ENCODE peak calls at places on chromosomes 2 and 18, in seven cellular contexts. One of them, this sample, is unnamed.

GRCh38 chr18:59823611-59824195 is 76.1 kb upstream of the PMAIP1 start:
- DNase-seq in HCT116: peak; percentile 67
- DNase-seq in K562: peak; percentile 34
- DNase-seq in H1: peak; percentile 41
- DNase-seq in GM12878: no peak
- DNase-seq in SK-N-SH: peak; percentile 64
- DNase-seq in HepG2: peak; percentile 60
- DNase-seq in this sample: peak; percentile 76

GRCh38 chr18:61845212-61845611 is 47.6 kb downstream of the RNF152 start:
- DNase-seq in HCT116: no peak
- DNase-seq in K562: no peak
- DNase-seq in H1: no peak
- DNase-seq in GM12878: no peak
- DNase-seq in SK-N-SH: no peak
- DNase-seq in HepG2: no peak
- DNase-seq in this sample: no peak

GRCh38 chr2:43082111-43082877 is 144.1 kb downstream of the ZFP36L2 start:
- DNase-seq in HCT116: no peak
- DNase-seq in K562: no peak
- DNase-seq in H1: no peak
- DNase-seq in GM12878: no peak
- DNase-seq in SK-N-SH: peak; percentile 96
- DNase-seq in HepG2: no peak
- DNase-seq in this sample: no peak

GRCh38 chr2:69358914-69359313 is 28.1 kb downstream of the GFPT1 start:
- DNase-seq in HCT116: no peak
- DNase-seq in K562: no peak
- DNase-seq in H1: no peak
- DNase-seq in GM12878: no peak
- DNase-seq in SK-N-SH: no peak
- DNase-seq in HepG2: no peak
- DNase-seq in this sample: no peak

GRCh38 chr2:118224144-118224887 is 136.0 kb downstream of the INSIG2 start:
- DNase-seq in HCT116: no peak
- DNase-seq in K562: no peak
- DNase-seq in H1: no peak
- DNase-seq in GM12878: no peak
- DNase-seq in SK-N-SH: peak; percentile 50
- DNase-seq in HepG2: no peak
- DNase-seq in this sample: no peak

GRCh38 chr18:47729356-47729755 is 201.1 kb downstream of the SMAD2 start:
- DNase-seq in HCT116: no peak
- DNase-seq in K562: no peak
- DNase-seq in H1: no peak
- DNase-seq in GM12878: no peak
- DNase-seq in SK-N-SH: no peak
- DNase-seq in HepG2: no peak
- DNase-seq in this sample: no peak

GRCh38 chr2:116719841-116720240 is 1094.7 kb upstream of the DDX18 start:
- DNase-seq in HCT116: no peak
- DNase-seq in K562: no peak
- DNase-seq in H1: no peak
- DNase-seq in GM12878: no peak
- DNase-seq in SK-N-SH: no peak
- DNase-seq in HepG2: no peak
- DNase-seq in this sample: peak; percentile 11

GRCh38 chr2:73249636-73250035 is 15.5 kb downstream of the CCT7 start:
- DNase-seq in HCT116: no peak
- DNase-seq in K562: no peak
- DNase-seq in H1: no peak
- DNase-seq in GM12878: no peak
- DNase-seq in SK-N-SH: no peak
- DNase-seq in HepG2: no peak
- DNase-seq in this sample: no peak

GRCh38 chr2:205776139-205776538 is 93.8 kb downstream of the NRP2 start:
- DNase-seq in HCT116: peak; percentile 55
- DNase-seq in K562: peak; percentile 66
- DNase-seq in H1: peak; percentile 64
- DNase-seq in GM12878: no peak
- DNase-seq in SK-N-SH: peak; percentile 61
- DNase-seq in HepG2: peak; percentile 62
- DNase-seq in this sample: peak; percentile 4

GRCh38 chr2:55048514-55048924 is 1.7 kb downstream of the RTN4 start:
- DNase-seq in HCT116: peak; percentile 27
- DNase-seq in K562: peak; percentile 24
- DNase-seq in H1: no peak
- DNase-seq in GM12878: no peak
- DNase-seq in SK-N-SH: peak; percentile 21
- DNase-seq in HepG2: peak; percentile 58
- DNase-seq in this sample: no peak

GRCh38 chr2:17605691-17606090 is 65.2 kb downstream of the VSNL1 start:
- DNase-seq in HCT116: no peak
- DNase-seq in K562: no peak
- DNase-seq in H1: no peak
- DNase-seq in GM12878: no peak
- DNase-seq in SK-N-SH: no peak
- DNase-seq in HepG2: no peak
- DNase-seq in this sample: no peak

GRCh38 chr2:100780203-100781008 is 39.5 kb upstream of the NPAS2 start:
- DNase-seq in HCT116: peak; percentile 29
- DNase-seq in K562: no peak
- DNase-seq in H1: no peak
- DNase-seq in GM12878: no peak
- DNase-seq in SK-N-SH: no peak
- DNase-seq in HepG2: peak; percentile 100
- DNase-seq in this sample: no peak

GRCh38 chr18:62587689-62588088 is 64.9 kb downstream of the ZCCHC2 start:
- DNase-seq in HCT116: no peak
- DNase-seq in K562: no peak
- DNase-seq in H1: no peak
- DNase-seq in GM12878: no peak
- DNase-seq in SK-N-SH: no peak
- DNase-seq in HepG2: no peak
- DNase-seq in this sample: no peak

GRCh38 chr2:33786881-33787280 is 187.8 kb upstream of the FAM98A start:
- DNase-seq in HCT116: no peak
- DNase-seq in K562: no peak
- DNase-seq in H1: no peak
- DNase-seq in GM12878: no peak
- DNase-seq in SK-N-SH: no peak
- DNase-seq in HepG2: no peak
- DNase-seq in this sample: no peak

GRCh38 chr2:37625156-37625555 is 46.3 kb downstream of the CDC42EP3 start:
- DNase-seq in HCT116: no peak
- DNase-seq in K562: no peak
- DNase-seq in H1: no peak
- DNase-seq in GM12878: no peak
- DNase-seq in SK-N-SH: no peak
- DNase-seq in HepG2: no peak
- DNase-seq in this sample: no peak

GRCh38 chr18:31489311-31489710 is 8.7 kb upstream of the DSG2 start:
- DNase-seq in HCT116: no peak
- DNase-seq in K562: no peak
- DNase-seq in H1: no peak
- DNase-seq in GM12878: no peak
- DNase-seq in SK-N-SH: no peak
- DNase-seq in HepG2: no peak
- DNase-seq in this sample: no peak

GRCh38 chr2:3168230-3168891 is 209.3 kb downstream of the EIPR1 start:
- DNase-seq in HCT116: no peak
- DNase-seq in K562: no peak
- DNase-seq in H1: no peak
- DNase-seq in GM12878: no peak
- DNase-seq in SK-N-SH: peak; percentile 55
- DNase-seq in HepG2: no peak
- DNase-seq in this sample: no peak

GRCh38 chr2:36381965-36382364 is 26.4 kb downstream of the CRIM1 start:
- DNase-seq in HCT116: no peak
- DNase-seq in K562: no peak
- DNase-seq in H1: no peak
- DNase-seq in GM12878: no peak
- DNase-seq in SK-N-SH: no peak
- DNase-seq in HepG2: no peak
- DNase-seq in this sample: no peak

GRCh38 chr2:240997856-240998705 is at the start of gene SNED1:
- DNase-seq in HCT116: peak; percentile 45
- DNase-seq in K562: peak; percentile 81
- DNase-seq in H1: no peak
- DNase-seq in GM12878: no peak
- DNase-seq in SK-N-SH: peak; percentile 94
- DNase-seq in HepG2: peak; percentile 65
- DNase-seq in this sample: peak; percentile 58

GRCh38 chr2:32780961-32781360 is 153.1 kb downstream of the TTC27 start:
- DNase-seq in HCT116: no peak
- DNase-seq in K562: no peak
- DNase-seq in H1: no peak
- DNase-seq in GM12878: no peak
- DNase-seq in SK-N-SH: no peak
- DNase-seq in HepG2: no peak
- DNase-seq in this sample: no peak

GRCh38 chr18:48922801-48923730 is 27.7 kb downstream of the SMAD7 start:
- DNase-seq in HCT116: no peak
- DNase-seq in K562: peak; percentile 77
- DNase-seq in H1: no peak
- DNase-seq in GM12878: no peak
- DNase-seq in SK-N-SH: no peak
- DNase-seq in HepG2: no peak
- DNase-seq in this sample: no peak

GRCh38 chr2:1728821-1729220 is 15.5 kb downstream of the PXDN start:
- DNase-seq in HCT116: no peak
- DNase-seq in K562: no peak
- DNase-seq in H1: no peak
- DNase-seq in GM12878: no peak
- DNase-seq in SK-N-SH: peak; percentile 87
- DNase-seq in HepG2: no peak
- DNase-seq in this sample: no peak
- TF ChIP-seq JUND in HCT116: no peak
- TF ChIP-seq JUND in K562: no peak
- TF ChIP-seq JUND in H1: no peak
- TF ChIP-seq JUND in GM12878: no peak
- TF ChIP-seq JUND in SK-N-SH: no peak
- TF ChIP-seq JUND in HepG2: no peak
- TF ChIP-seq JUND in this sample: no peak

GRCh38 chr2:197297772-197298318 is 12.7 kb downstream of the ANKRD44 start:
- DNase-seq in HCT116: no peak
- DNase-seq in K562: no peak
- DNase-seq in H1: no peak
- DNase-seq in GM12878: no peak
- DNase-seq in SK-N-SH: no peak
- DNase-seq in HepG2: no peak
- DNase-seq in this sample: no peak
- TF ChIP-seq JUND in HCT116: no peak
- TF ChIP-seq JUND in K562: no peak
- TF ChIP-seq JUND in H1: no peak
- TF ChIP-seq JUND in GM12878: no peak
- TF ChIP-seq JUND in SK-N-SH: no peak
- TF ChIP-seq JUND in HepG2: no peak
- TF ChIP-seq JUND in this sample: no peak

GRCh38 chr18:35580748-35581534 is 599 bp upstream of the GALNT1 start:
- DNase-seq in HCT116: no peak
- DNase-seq in K562: peak; percentile 70
- DNase-seq in H1: peak; percentile 7
- DNase-seq in GM12878: no peak
- DNase-seq in SK-N-SH: peak; percentile 89
- DNase-seq in HepG2: peak; percentile 23
- DNase-seq in this sample: peak; percentile 52
- TF ChIP-seq JUND in HCT116: no peak
- TF ChIP-seq JUND in K562: no peak
- TF ChIP-seq JUND in H1: no peak
- TF ChIP-seq JUND in GM12878: no peak
- TF ChIP-seq JUND in SK-N-SH: no peak
- TF ChIP-seq JUND in HepG2: no peak
- TF ChIP-seq JUND in this sample: no peak

DNA sequence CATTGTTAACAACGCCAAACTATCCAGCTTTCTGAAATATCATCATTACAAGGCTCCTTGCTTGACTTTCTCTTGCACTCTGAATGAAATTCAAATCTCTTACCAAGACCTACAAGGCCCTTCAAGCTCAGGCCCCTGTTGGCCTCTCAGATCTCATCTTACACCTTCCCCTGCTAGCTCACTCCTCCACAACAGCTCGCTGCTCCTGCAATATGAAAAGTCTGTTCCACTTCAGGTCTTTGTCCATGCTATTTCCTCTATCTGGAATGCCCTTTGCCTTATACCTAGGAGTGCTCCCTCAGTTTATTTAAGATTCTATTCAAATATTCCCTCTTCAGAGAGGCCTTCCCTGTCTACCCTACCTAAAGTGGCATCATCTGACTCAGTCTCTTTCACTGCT is 91.7 kb downstream of the SESTD1 start:
- DNase-seq in HCT116: no peak
- DNase-seq in K562: no peak
- DNase-seq in H1: no peak
- DNase-seq in GM12878: no peak
- DNase-seq in SK-N-SH: no peak
- DNase-seq in HepG2: no peak
- DNase-seq in this sample: no peak
- TF ChIP-seq JUND in HCT116: no peak
- TF ChIP-seq JUND in K562: no peak
- TF ChIP-seq JUND in H1: no peak
- TF ChIP-seq JUND in GM12878: no peak
- TF ChIP-seq JUND in SK-N-SH: no peak
- TF ChIP-seq JUND in HepG2: no peak
- TF ChIP-seq JUND in this sample: no peak

DNA sequence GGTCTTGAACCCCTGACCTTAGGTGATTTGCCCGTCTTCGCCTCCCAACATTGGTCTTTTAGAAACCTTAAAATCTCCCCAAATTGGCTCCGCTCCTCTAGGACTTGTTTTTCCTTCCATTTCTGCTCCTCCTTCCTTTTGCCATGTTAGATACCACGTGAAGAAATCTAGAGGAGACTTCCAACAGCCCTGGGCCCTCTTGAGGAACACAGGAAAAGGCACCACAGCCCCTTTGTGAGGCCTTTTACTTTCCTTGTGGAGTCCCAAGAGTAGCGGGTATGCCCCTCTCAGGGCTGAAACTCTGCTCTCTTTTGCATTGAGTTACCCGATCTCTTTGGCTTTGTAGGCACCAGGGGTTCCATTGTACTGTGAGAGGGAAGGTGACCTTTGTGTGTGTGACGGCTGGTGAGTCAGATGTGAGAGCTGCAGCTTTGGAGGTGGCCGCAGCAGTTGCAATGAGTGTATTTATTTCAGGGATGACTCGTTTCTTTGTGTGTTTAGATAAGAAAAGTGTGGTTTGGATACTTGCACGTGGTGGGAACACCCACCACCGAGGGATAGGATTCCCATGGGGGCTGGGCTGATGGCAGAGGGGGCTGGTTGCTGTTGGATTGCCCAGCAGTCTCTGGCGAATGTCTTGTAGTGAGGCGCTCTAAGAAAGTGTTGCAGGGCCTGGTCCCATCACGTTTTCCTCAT is 218.4 kb upstream of the HS6ST1 start:
- DNase-seq in HCT116: peak; percentile 77
- DNase-seq in K562: peak; percentile 13
- DNase-seq in H1: peak; percentile 21
- DNase-seq in GM12878: no peak
- DNase-seq in SK-N-SH: no peak
- DNase-seq in HepG2: peak; percentile 80
- DNase-seq in this sample: no peak
- TF ChIP-seq JUND in HCT116: peak; percentile 69
- TF ChIP-seq JUND in K562: peak; percentile 82
- TF ChIP-seq JUND in H1: peak; percentile 66
- TF ChIP-seq JUND in GM12878: no peak
- TF ChIP-seq JUND in SK-N-SH: no peak
- TF ChIP-seq JUND in HepG2: peak; percentile 16
- TF ChIP-seq JUND in this sample: no peak

This sample was measured in T47D.